ENCODE peak calls at places on chromosome 14, in nine cellular contexts. Z is aorta, X is mucosa of descending colon, A is tibial nerve, O is suprapubic skin, V is ovary, B is pancreas, M is vagina, F is thoracic aorta. I is an unnamed sample. For H3K36me3 and H3K4me1, the result is how much of the 10 kb centered on the place peaks cover.

GRCh38 chr14:32190713-32191112 is 11.1 kb upstream of the RNU6-7 start:
- DNase-seq in M (no peak), Z (no peak), V (no peak), B (no peak), O (no peak), A (no peak), X (no peak), F (no peak), I (no peak)

GRCh38 chr14:21068521-21069387 is 1.4 kb upstream of the ARHGEF40 start:
- DNase-seq in O (peak), A (no peak), X (peak), V (peak), F (peak), M (no peak), B (no peak), Z (peak), I (peak)

GRCh38 chr14:58769766-58770165 is 132.0 kb downstream of the DACT1 start:
- DNase-seq in Z (no peak), M (no peak), A (no peak), F (no peak), O (no peak), V (no peak), X (no peak), B (no peak), I (no peak)

GRCh38 chr14:33512201-33512600 is 438.7 kb downstream of the EGLN3 start:
- DNase-seq in Z (no peak), O (no peak), X (no peak), M (no peak), B (no peak), F (no peak), V (no peak), A (no peak), I (no peak)

GRCh38 chr14:101022121-101022520 is 118.6 kb upstream of the RTL1 start:
- DNase-seq in Z (peak), A (no peak), M (peak), X (no peak), O (peak), B (no peak), F (no peak), V (peak), I (no peak)

GRCh38 chr14:66281036-66281776 is 205.0 kb upstream of the CCDC196 start:
- DNase-seq in M (peak), V (peak), O (no peak), X (no peak), Z (no peak), A (no peak), B (no peak), F (no peak), I (no peak)

GRCh38 chr14:57725399-57726077 is 140.4 kb downstream of the SLC35F4 start:
- DNase-seq in X (no peak), A (no peak), F (no peak), Z (no peak), O (no peak), M (no peak), B (no peak), V (no peak), I (no peak)

GRCh38 chr14:95609398-95609990 is 74.6 kb downstream of the GLRX5 start:
- DNase-seq in M (no peak), O (no peak), A (no peak), V (peak), B (peak), X (no peak), Z (no peak), F (no peak), I (peak)

GRCh38 chr14:71753126-71753830 is 179.0 kb upstream of the RGS6 start:
- DNase-seq in X (peak), A (peak), Z (peak), B (peak), V (peak), O (peak), M (no peak), F (peak), I (peak)

GRCh38 chr14:72591401-72591800 is 302.5 kb downstream of the DPF3 start:
- DNase-seq in F (no peak), Z (no peak), B (no peak), M (no peak), O (no peak), A (no peak), V (no peak), X (no peak), I (no peak)

GRCh38 chr14:60721331-60722162 is 2.6 kb downstream of the SIX4 start:
- DNase-seq in A (no peak), Z (peak), F (peak), V (peak), O (peak), X (peak), M (no peak), B (peak), I (peak)

GRCh38 chr14:68462683-68463082 is 330.2 kb downstream of the ZFP36L1 start:
- DNase-seq in O (no peak), V (no peak), F (no peak), B (no peak), M (no peak), X (no peak), Z (no peak), A (no peak), I (no peak)

GRCh38 chr14:54194501-54194900 is 202.3 kb upstream of the CDKN3 start:
- DNase-seq in B (no peak), Z (no peak), O (no peak), M (no peak), F (no peak), V (no peak), X (no peak), A (no peak), I (no peak)

GRCh38 chr14:36874396-36875138 is 212.9 kb downstream of the PAX9 start:
- DNase-seq in X (no peak), F (no peak), Z (no peak), V (no peak), A (no peak), O (no peak), B (no peak), M (no peak), I (no peak)

GRCh38 chr14:50739186-50739585 is 71.1 kb upstream of the SAV1 start:
- DNase-seq in M (no peak), O (no peak), Z (no peak), F (no peak), A (no peak), V (no peak), X (no peak), B (no peak), I (no peak)

GRCh38 chr14:50734950-50735697 is 67.0 kb upstream of the SAV1 start:
- DNase-seq in V (no peak), B (no peak), F (no peak), X (no peak), Z (no peak), O (no peak), M (no peak), A (no peak), I (no peak)

GRCh38 chr14:50736932-50737419 is 68.9 kb upstream of the SAV1 start:
- DNase-seq in X (no peak), A (no peak), B (no peak), Z (no peak), V (no peak), F (no peak), M (no peak), O (no peak), I (no peak)

DNA sequence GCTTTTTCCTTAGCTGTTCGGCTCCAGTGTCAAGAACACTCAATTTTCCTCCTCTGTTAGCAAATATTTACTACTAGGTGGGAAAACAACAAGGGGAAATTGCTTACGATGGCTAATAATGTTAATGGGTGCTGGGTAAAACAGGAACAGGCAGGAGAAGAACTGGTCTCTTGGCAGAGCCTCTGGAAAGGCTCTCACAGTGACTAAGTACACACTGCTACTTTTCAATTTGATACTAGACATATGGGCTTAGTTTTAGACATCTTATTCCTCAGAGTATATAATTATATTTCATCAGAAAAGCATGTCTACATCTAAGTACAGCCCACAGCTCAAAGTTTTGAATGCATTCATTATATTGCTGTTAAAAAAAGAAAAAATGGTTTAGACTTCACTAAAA is 65.4 kb upstream of the SAV1 start:
- DNase-seq in M (no peak), Z (no peak), A (no peak), F (no peak), O (no peak), X (no peak), V (no peak), B (no peak), I (no peak)
- H3K36me3 ChIP-seq in M (half or more), Z (under half), A (half or more), F (under half), O (under half), X (under half), V (under half), B (under half), I (half or more)

DNA sequence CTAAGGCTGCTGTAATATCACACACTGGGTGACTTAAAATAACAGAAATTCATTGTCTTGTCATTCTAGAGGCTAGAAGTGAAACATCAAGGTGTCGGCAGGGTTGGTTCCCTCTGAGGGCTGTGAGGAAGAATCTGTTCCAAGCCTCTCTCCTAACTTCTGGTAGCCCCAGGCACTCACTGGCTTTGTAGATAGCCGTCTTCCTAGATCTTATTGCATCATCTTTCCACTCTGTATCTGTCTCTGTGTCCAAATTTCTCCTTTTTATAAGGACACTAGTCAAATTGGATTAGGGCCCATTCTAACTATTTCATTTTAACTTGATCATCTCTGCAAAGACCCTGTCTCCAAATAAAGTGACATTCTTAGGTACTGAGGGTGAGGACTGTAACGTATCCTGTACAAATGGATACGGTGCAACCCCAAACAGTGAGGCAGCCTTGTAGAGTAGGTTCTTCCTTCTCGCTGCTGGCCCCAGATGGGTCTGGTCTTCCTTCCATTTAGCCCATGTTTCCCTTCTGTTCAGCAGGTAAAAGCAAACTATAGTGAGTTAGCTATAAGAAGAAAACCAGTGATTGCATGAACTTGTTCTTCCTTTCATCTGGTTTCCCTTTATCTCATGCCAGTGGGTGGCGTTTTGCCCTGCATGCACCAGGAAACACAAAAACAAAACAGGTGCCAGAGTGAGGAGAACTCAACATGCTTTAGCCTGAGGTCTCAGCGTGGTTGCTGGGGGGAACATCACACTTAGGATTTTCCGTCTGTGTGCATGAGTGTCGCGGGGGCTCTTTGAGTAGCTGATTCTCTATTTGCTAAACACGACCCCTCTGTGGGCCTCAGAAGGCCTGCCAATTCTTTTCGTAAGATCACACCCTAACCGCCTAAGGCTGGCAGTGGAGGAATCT is 19.5 kb downstream of the TTC9 start:
- DNase-seq in V (no peak), Z (no peak), O (no peak), B (no peak), F (no peak), A (no peak), M (no peak), X (no peak), I (peak)
- H3K4me1 ChIP-seq in V (under half), Z (under half), O (half or more), B (under half), F (under half), A (under half), M (under half), X (under half), I (half or more)

GRCh38 chr14:90109858-90110257 is 48.1 kb downstream of the KCNK13 start:
- DNase-seq in Z (no peak), B (no peak), F (no peak), M (no peak), V (no peak), O (no peak), A (no peak), X (no peak), I (no peak)

GRCh38 chr14:90107789-90108188 is 46.0 kb downstream of the KCNK13 start:
- DNase-seq in A (no peak), M (no peak), F (no peak), X (no peak), V (no peak), O (no peak), B (no peak), Z (no peak), I (no peak)

GRCh38 chr14:90103808-90104207 is 42.0 kb downstream of the KCNK13 start:
- DNase-seq in M (no peak), B (no peak), Z (no peak), X (no peak), A (no peak), V (no peak), O (no peak), F (no peak), I (no peak)

GRCh38 chr14:90105756-90106155 is 44.0 kb downstream of the KCNK13 start:
- DNase-seq in M (peak), O (no peak), V (no peak), F (no peak), X (no peak), Z (no peak), B (no peak), A (no peak), I (no peak)
- H3K4me3 ChIP-seq in M (no peak), O (no peak), V (no peak), F (no peak), X (no peak), Z (no peak), B (no peak), A (no peak), I (no peak)

DNA sequence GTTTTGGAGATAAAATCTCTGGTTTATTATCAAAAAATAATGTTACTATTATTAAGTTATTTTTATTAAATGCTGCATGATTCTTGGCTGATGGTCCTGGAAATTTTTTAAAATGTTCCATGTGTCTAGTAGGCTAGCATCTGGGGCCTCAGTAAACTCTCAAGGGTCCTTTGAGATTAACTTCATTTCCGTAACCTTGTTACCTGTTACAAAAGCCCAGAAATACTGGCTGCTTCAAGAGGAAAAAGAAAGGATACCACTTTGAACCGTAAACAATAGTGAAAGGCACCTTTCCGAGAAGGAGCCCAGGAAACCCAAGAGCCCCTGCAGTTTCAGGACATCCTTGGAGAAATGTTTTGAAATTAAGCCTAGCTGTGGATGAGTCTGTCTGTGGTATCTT is 30.1 kb downstream of the CKB start:
- DNase-seq in B (no peak), X (no peak), A (no peak), V (no peak), M (no peak), Z (no peak), O (no peak), F (no peak), I (no peak)
- H3K36me3 ChIP-seq in B (under half), X (under half), A (half or more), V (under half), M (under half), Z (under half), O (half or more), F (under half), I (half or more)

GRCh38 chr14:44777567-44777966 is 184.2 kb downstream of the KLHL28 start:
- DNase-seq in A (no peak), V (no peak), B (no peak), F (no peak), X (no peak), Z (no peak), O (no peak), M (no peak), I (no peak)

GRCh38 chr14:44783899-44784298 is 177.8 kb downstream of the KLHL28 start:
- DNase-seq in X (no peak), M (no peak), B (no peak), A (no peak), Z (no peak), O (no peak), F (no peak), V (no peak), I (no peak)

GRCh38 chr14:44778562-44778961 is 183.2 kb downstream of the KLHL28 start:
- DNase-seq in X (no peak), M (no peak), A (no peak), B (no peak), O (no peak), F (no peak), Z (no peak), V (no peak), I (no peak)

GRCh38 chr14:44785096-44785495 is 176.7 kb downstream of the KLHL28 start:
- DNase-seq in A (no peak), B (no peak), Z (no peak), M (no peak), F (no peak), V (no peak), X (no peak), O (no peak), I (no peak)

GRCh38 chr14:44782775-44783238 is 178.9 kb downstream of the KLHL28 start:
- DNase-seq in M (no peak), X (no peak), O (no peak), A (no peak), Z (no peak), V (no peak), B (no peak), F (no peak), I (no peak)
- H3K4me1 ChIP-seq in M (under half), X (under half), O (under half), A (under half), Z (under half), V (under half), B (under half), F (under half), I (under half)

GRCh38 chr14:105476937-105477658 is 2.5 kb downstream of the CRIP2 start:
- DNase-seq in B (no peak), Z (no peak), F (no peak), M (no peak), O (peak), V (no peak), A (no peak), X (no peak), I (no peak)

GRCh38 chr14:105474478-105475268 is at the start of gene CRIP2:
- DNase-seq in Z (no peak), X (peak), F (no peak), O (peak), V (no peak), A (no peak), B (peak), M (no peak), I (no peak)

GRCh38 chr14:105477659-105478623 is 3.3 kb downstream of the CRIP2 start:
- DNase-seq in A (no peak), O (peak), X (peak), Z (no peak), B (no peak), V (no peak), F (no peak), M (no peak), I (no peak)

GRCh38 chr14:105475269-105475915 is 771 bp downstream of the CRIP2 start:
- DNase-seq in V (peak), A (no peak), F (no peak), O (peak), B (no peak), Z (peak), M (no peak), X (no peak), I (no peak)

GRCh38 chr14:105475916-105476845 is 1.6 kb downstream of the CRIP2 start:
- DNase-seq in O (peak), A (no peak), X (peak), Z (no peak), F (no peak), M (no peak), V (no peak), B (no peak), I (no peak)
- H3K4me3 ChIP-seq in O (peak), A (peak), X (no peak), Z (peak), F (peak), M (peak), V (peak), B (peak), I (no peak)

DNA sequence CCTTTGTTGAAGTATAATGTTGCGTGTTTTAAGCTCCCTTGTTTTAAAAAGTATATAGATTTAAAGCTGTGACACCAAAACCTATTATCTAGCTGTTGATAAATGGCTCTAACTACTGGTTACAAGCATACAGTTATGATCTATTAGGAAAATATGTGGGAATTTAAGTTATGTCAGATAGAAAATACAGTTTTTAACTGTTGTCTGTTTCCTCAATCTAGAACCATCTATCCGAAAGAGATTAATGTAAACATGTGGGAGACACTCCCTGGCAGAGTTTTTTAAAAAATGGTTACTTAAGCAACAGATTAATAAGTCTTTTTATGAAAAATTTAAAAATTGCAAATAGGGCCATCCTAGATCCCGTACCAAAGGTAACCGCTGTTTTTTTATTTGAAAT is 8.2 kb downstream of the RPL36AL start:
- DNase-seq in O (no peak), V (no peak), Z (no peak), B (no peak), A (no peak), X (no peak), F (no peak), M (no peak), I (no peak)
- H3K36me3 ChIP-seq in O (under half), V (under half), Z (under half), B (under half), A (under half), X (under half), F (under half), M (under half), I (half or more)

GRCh38 chr14:81309511-81309910 is 88.8 kb upstream of the GTF2A1 start:
- DNase-seq in B (no peak), M (no peak), X (no peak), Z (no peak), V (no peak), O (no peak), A (no peak), F (no peak), I (no peak)
- H3K4me1 ChIP-seq in B (under half), M (under half), X (under half), Z (under half), V (under half), O (under half), A (under half), F (under half), I (under half)

I was measured in OCI-LY7.